ENCODE peak calls at places on chromosomes 11 and 22, in four cellular contexts. G, A, N and Q are unnamed samples.

GRCh38 chr11:99068832-99069231 is 48.1 kb downstream of the CNTN5 start:
- DNase-seq in N (no peak), G (no peak), A (no peak), Q (no peak)

GRCh38 chr11:35059040-35059439 is 79.9 kb upstream of the CD44 start:
- DNase-seq in N (no peak), G (no peak), A (no peak), Q (no peak)

GRCh38 chr22:32281092-32281491 is 25.9 kb upstream of the SLC5A4 start:
- DNase-seq in G (no peak), A (no peak), N (no peak), Q (no peak)

GRCh38 chr11:111520565-111520964 is 6.0 kb downstream of the HOATZ start:
- DNase-seq in G (peak; percentile 65), N (no peak), A (no peak), Q (no peak)

GRCh38 chr11:78158987-78159662 is 19.7 kb upstream of the ALG8 start:
- DNase-seq in A (no peak), G (peak; percentile 16), N (no peak), Q (no peak)

GRCh38 chr11:118241191-118242098 is 10.7 kb downstream of the MPZL3 start:
- DNase-seq in A (peak; percentile 38), N (no peak), G (no peak), Q (no peak)

GRCh38 chr11:109264128-109264527 is 157.9 kb upstream of the C11orf87 start:
- DNase-seq in G (no peak), N (no peak), A (no peak), Q (no peak)

GRCh38 chr11:122197055-122197987 is 81.3 kb upstream of the BLID start:
- DNase-seq in A (no peak), G (peak; percentile 99), N (no peak), Q (no peak)

GRCh38 chr11:78783301-78783700 is 208.6 kb upstream of the NARS2 start:
- DNase-seq in G (no peak), A (no peak), N (no peak), Q (no peak)

GRCh38 chr11:66844496-66845142 is 1.4 kb downstream of the RCE1 start:
- DNase-seq in N (no peak), G (no peak), A (no peak), Q (no peak)

GRCh38 chr11:33735426-33736147 is 636 bp downstream of the CD59 start:
- DNase-seq in G (no peak), A (no peak), N (no peak), Q (no peak)

GRCh38 chr11:47440054-47440476 is 8.9 kb downstream of the RAPSN start:
- DNase-seq in G (no peak), A (no peak), N (no peak), Q (no peak)

GRCh38 chr11:120112174-120112796 is 25.6 kb downstream of the TRIM29 start:
- DNase-seq in A (no peak), G (no peak), N (no peak), Q (no peak)

GRCh38 chr11:93906486-93906885 is 56.1 kb upstream of the VSTM5 start:
- DNase-seq in G (peak; percentile 25), A (no peak), N (no peak), Q (no peak)

GRCh38 chr22:50671641-50672040 is 982 bp upstream of the SHANK3 start:
- DNase-seq in N (no peak), G (no peak), A (no peak), Q (peak; percentile 67)

GRCh38 chr11:16787035-16787744 is 48.7 kb downstream of the C11orf58 start:
- DNase-seq in G (peak; percentile 23), A (no peak), N (no peak), Q (no peak)

GRCh38 chr11:12288934-12289666 is 88.3 kb upstream of the PARVA start:
- DNase-seq in N (no peak), A (no peak), G (no peak), Q (no peak)

GRCh38 chr11:66581261-66581660 is 11.6 kb downstream of the CCDC87 start:
- DNase-seq in N (no peak), A (no peak), G (no peak), Q (no peak)

GRCh38 chr11:80155412-80156017 is 714.7 kb upstream of the TENM4 start:
- DNase-seq in G (peak; percentile 37), A (peak; percentile 22), N (peak; percentile 24), Q (no peak)

GRCh38 chr22:49668402-49668801 is 159.3 kb downstream of the BRD1 start:
- DNase-seq in N (no peak), A (no peak), G (no peak), Q (peak; percentile 86)

GRCh38 chr11:128448487-128448886 is 138.9 kb downstream of the ETS1 start:
- DNase-seq in A (no peak), N (no peak), G (peak; percentile 87), Q (no peak)

GRCh38 chr11:95338430-95338991 is 107.5 kb upstream of the SESN3 start:
- DNase-seq in A (no peak), N (no peak), G (peak; percentile 10), Q (no peak)

GRCh38 chr11:95341246-95341645 is 110.2 kb upstream of the SESN3 start:
- DNase-seq in A (no peak), G (no peak), N (peak; percentile 23), Q (no peak)

GRCh38 chr11:95337175-95337957 is 106.4 kb upstream of the SESN3 start:
- DNase-seq in A (peak; percentile 31), N (peak; percentile 22), G (peak; percentile 33), Q (no peak)

GRCh38 chr11:95337972-95338429 is 107.0 kb upstream of the SESN3 start:
- DNase-seq in N (no peak), A (no peak), G (no peak), Q (no peak)

DNA sequence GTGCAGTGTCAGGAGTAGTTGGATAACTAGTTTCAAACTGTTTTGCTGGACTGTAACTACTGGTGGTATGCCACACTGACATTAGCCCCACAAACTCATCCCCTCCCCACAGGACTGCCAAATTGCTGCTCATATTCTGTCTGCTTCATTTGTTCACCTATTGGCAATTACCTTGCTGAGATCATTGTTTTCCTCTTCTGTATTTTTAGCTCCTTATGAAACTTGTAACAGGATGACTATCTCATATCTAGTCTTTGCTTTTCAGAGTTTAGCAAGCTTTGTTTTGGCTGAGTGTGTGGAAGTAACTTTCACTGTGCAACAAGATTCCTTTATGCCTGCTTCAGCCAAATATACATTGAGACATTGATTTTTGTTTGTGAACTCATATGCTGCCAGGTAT is 108.6 kb upstream of the SESN3 start:
- DNase-seq in G (no peak), A (no peak), N (no peak), Q (no peak)
- TF ChIP-seq CTCF in G (no peak), A (no peak), N (no peak), Q (no peak)

GRCh38 chr11:36713715-36714114 is 115.7 kb upstream of the RAG2 start:
- DNase-seq in A (no peak), N (no peak), G (no peak), Q (no peak)

DNA sequence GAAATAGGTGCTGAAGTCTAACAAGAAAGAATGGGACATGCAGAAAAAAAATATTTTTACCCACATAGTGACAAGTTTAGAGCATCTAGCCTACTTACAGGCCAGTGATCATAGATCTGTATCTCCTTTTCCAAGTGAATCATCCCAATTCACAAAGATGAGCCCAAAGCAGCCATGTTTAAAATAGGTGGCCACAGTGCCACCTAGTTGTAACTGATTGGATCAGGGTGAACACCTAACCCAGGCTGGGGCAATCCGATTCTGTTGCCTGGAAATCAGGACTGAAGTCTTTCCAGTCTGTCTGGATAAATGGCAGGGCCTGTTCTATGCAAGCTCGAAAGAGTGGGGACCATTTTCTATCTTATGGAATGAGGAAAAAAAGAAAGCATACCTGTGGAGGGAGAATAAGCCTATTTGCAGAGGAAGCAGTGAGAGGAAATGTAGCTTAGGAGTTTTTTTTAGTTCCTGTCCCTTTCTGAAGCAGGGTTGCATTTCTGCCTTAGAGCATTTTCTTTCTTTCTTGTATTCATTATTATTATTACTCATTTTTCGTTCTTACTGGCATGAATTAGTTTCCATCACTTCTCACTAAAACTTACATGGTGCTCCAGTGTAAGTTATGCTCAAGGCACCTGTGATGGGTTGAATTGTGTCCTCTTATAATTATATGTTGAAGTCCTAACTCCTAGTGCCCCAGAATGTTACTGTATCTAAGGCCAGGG is 113.2 kb upstream of the RAG2 start:
- DNase-seq in N (no peak), A (no peak), G (no peak), Q (no peak)
- TF ChIP-seq CTCF in N (no peak), A (no peak), G (no peak), Q (peak; percentile 21)

GRCh38 chr11:29783506-29783905 is 233.3 kb downstream of the KCNA4 start:
- DNase-seq in G (no peak), N (no peak), A (no peak), Q (no peak)
- TF ChIP-seq CTCF in G (no peak), N (no peak), A (no peak), Q (no peak)

GRCh38 chr11:1549355-1550330 is 22.4 kb downstream of the DUSP8 start:
- DNase-seq in N (no peak), G (no peak), A (no peak), Q (no peak)
- TF ChIP-seq CTCF in N (no peak), G (no peak), A (no peak), Q (no peak)

GRCh38 chr11:44952500-44953260 is 2.0 kb upstream of the TP53I11 start:
- DNase-seq in A (no peak), N (no peak), G (no peak), Q (no peak)

GRCh38 chr11:44949160-44950035 is 1.3 kb downstream of the TP53I11 start:
- DNase-seq in A (peak; percentile 71), N (peak; percentile 74), G (peak; percentile 42), Q (no peak)

GRCh38 chr11:44950036-44950624 is 553 bp downstream of the TP53I11 start:
- DNase-seq in G (no peak), N (peak; percentile 70), A (peak; percentile 56), Q (no peak)

GRCh38 chr11:44952082-44952481 is 1.4 kb upstream of the TP53I11 start:
- DNase-seq in A (no peak), N (no peak), G (no peak), Q (no peak)

GRCh38 chr11:44950625-44951472 is at the start of gene TP53I11:
- DNase-seq in A (peak; percentile 72), N (peak; percentile 83), G (peak; percentile 60), Q (no peak)
- TF ChIP-seq CTCF in A (peak; percentile 97), N (peak; percentile 61), G (peak; percentile 60), Q (peak; percentile 92)

DNA sequence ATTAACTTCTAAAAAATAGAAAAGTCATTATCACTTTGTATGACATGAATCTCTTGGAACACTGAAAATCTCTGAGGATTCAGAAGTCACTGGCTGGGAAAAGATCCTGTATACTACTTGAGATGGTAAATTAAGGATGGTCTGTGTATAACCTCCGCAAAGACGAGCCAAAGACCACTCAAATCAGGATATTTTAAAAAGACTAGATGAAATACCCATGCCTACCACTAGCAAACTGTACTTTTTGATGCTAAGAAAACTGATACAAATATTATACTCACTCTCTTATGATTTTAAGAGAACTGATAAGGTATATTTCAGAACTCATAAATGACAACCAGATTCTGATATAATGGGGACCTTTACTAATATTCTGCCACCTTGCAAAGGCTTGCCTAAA is 78.6 kb upstream of the APOA1 start:
- DNase-seq in A (no peak), N (no peak), G (no peak), Q (no peak)
- TF ChIP-seq CTCF in A (no peak), N (no peak), G (peak; percentile 20), Q (peak; percentile 30)